ENCODE peak calls at places on chromosomes 7 and 10, in five cellular contexts. J, Z, C, R and M are unnamed samples.

GRCh38 chr7:150924256-150924851 is 53.8 kb downstream of the KCNH2 start:
- DNase-seq in J (no peak), C (no peak), Z (no peak), R (no peak), M (no peak)

GRCh38 chr7:46212425-46213153 is 291.5 kb upstream of the IGFBP3 start:
- DNase-seq in R (no peak), J (no peak), Z (no peak), C (no peak), M (no peak)

GRCh38 chr10:95071107-95071660 is 1.9 kb upstream of the CYP2C8 start:
- DNase-seq in J (no peak), C (no peak), Z (no peak), R (no peak), M (no peak)

GRCh38 chr10:60496181-60496580 is 106.5 kb upstream of the ANK3 start:
- DNase-seq in Z (no peak), J (no peak), C (no peak), R (no peak), M (no peak)

GRCh38 chr10:80917636-80918035 is 379.9 kb downstream of the SH2D4B start:
- DNase-seq in J (no peak), R (no peak), Z (no peak), C (no peak), M (no peak)

GRCh38 chr7:151047979-151048763 is at the start of gene ASIC3:
- DNase-seq in R (no peak), J (no peak), Z (no peak), C (no peak), M (no peak)

GRCh38 chr7:105399043-105399725 is 10.5 kb upstream of the SRPK2 start:
- DNase-seq in C (peak; percentile 41), Z (no peak), R (no peak), J (no peak), M (no peak)

GRCh38 chr10:47326306-47326926 is 4.2 kb downstream of the GDF2 start:
- DNase-seq in C (peak; percentile 61), R (peak; percentile 12), Z (no peak), J (peak; percentile 61), M (no peak)

GRCh38 chr10:3496138-3496537 is 288.9 kb downstream of the KLF6 start:
- DNase-seq in J (no peak), Z (no peak), R (no peak), C (no peak), M (no peak)

GRCh38 chr10:119942973-119943372 is 50.4 kb downstream of the SEC23IP start:
- DNase-seq in J (no peak), R (no peak), C (peak; percentile 6), Z (no peak), M (no peak)

GRCh38 chr7:22394739-22395138 is 37.8 kb upstream of the RAPGEF5 start:
- DNase-seq in R (no peak), Z (no peak), C (no peak), J (no peak), M (no peak)

GRCh38 chr10:1278304-1278703 is 222.1 kb downstream of the WDR37 start:
- DNase-seq in Z (no peak), J (no peak), R (no peak), C (no peak), M (no peak)

GRCh38 chr7:117323877-117324699 is 1.2 kb upstream of the WNT2 start:
- DNase-seq in Z (no peak), J (no peak), R (no peak), C (peak; percentile 4), M (no peak)

GRCh38 chr10:44382981-44383748 is 1.7 kb downstream of the CXCL12 start:
- DNase-seq in R (no peak), C (no peak), Z (no peak), J (no peak), M (peak; percentile 13)

GRCh38 chr10:34121974-34122282 is 693.2 kb downstream of the PARD3 start:
- DNase-seq in R (no peak), J (no peak), C (peak; percentile 87), Z (no peak), M (no peak)

GRCh38 chr10:69360485-69361302 is 56.0 kb downstream of the TACR2 start:
- DNase-seq in C (peak; percentile 100), Z (peak; percentile 86), J (peak; percentile 94), R (peak; percentile 81), M (no peak)

GRCh38 chr7:127252736-127253288 is at the start of gene GRM8:
- DNase-seq in R (peak; percentile 47), Z (no peak), J (no peak), C (peak; percentile 14), M (peak; percentile 46)

DNA sequence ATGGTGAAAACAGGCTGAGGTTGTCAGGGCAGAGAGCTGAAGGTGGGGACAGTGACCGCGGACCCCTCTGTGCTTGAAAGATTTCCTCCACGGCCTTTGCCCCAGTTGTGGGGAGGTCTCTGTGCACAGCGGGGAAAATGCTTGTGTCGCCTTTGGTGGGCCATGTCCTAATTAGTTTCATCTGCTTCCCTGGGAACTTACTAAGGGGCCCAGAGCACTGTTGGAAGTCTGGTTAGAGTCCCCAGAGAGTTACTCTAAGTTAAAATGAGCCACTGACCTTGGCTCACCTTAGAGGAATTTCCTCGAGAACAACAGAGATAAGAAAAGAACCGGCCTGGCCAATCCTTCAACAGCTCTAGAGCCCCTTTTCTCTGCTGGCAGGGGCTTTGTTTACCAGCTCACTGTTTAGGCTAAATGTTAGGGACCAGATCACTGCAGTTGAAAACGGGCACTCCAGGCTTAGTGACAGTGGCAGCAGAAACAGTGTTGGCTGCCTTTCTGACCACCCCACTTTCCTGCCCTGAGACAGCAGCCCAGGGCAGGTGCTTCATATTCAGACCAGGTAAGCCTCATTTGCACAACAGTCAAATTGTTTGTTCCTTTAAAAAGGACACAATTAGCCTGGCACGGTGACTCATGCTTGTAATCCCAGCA is 38.0 kb downstream of the CRCP start:
- DNase-seq in Z (no peak), R (no peak), J (no peak), C (no peak), M (peak; percentile 27)
- H3K36me3 ChIP-seq in Z (no peaks in the 10 kb centered on the region), R (no peaks in the 10 kb centered on the region), J (peaks cover 24% of the 10 kb centered on the region), C (peaks cover 41% of the 10 kb centered on the region), M (peaks cover 43% of the 10 kb centered on the region)

GRCh38 chr7:108515013-108515412 is 10.9 kb downstream of the PNPLA8 start:
- DNase-seq in R (no peak), Z (no peak), C (no peak), J (no peak), M (no peak)

GRCh38 chr7:108517951-108518350 is 8.0 kb downstream of the PNPLA8 start:
- DNase-seq in C (no peak), J (no peak), R (no peak), Z (no peak), M (no peak)

GRCh38 chr7:108511939-108512338 is 14.0 kb downstream of the PNPLA8 start:
- DNase-seq in C (no peak), R (no peak), J (no peak), Z (no peak), M (no peak)

DNA sequence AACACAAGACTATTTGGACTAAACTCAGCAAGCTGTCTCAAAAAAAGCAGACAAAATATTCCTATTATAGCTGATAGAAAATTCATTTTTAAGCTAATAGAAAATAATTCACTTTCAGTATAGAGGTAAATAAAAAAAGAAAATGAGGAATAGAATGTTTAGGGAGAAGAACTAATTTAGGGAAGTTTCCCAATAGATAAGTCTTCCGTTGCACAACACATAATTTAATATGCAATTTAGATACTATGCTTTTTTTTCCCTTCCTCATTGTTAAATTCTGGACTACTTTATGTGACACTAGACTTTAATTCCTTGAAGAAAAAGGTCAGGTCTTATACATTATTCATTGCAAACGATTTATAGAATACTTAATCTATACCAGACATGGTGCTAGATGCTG is 10.3 kb downstream of the PNPLA8 start:
- DNase-seq in C (no peak), Z (no peak), R (no peak), J (no peak), M (no peak)
- H3K36me3 ChIP-seq in C (peaks cover 12% of the 10 kb centered on the region), Z (peaks cover 5% of the 10 kb centered on the region), R (no peaks in the 10 kb centered on the region), J (peaks cover 4% of the 10 kb centered on the region), M (no peaks in the 10 kb centered on the region)

GRCh38 chr7:90383879-90384278 is 19.4 kb upstream of the CLDN12 start:
- DNase-seq in R (no peak), Z (no peak), C (peak; percentile 42), J (no peak), M (no peak)

GRCh38 chr7:90390926-90391325 is 12.3 kb upstream of the CLDN12 start:
- DNase-seq in Z (no peak), C (no peak), J (no peak), R (no peak), M (no peak)

GRCh38 chr7:90391488-90391887 is 11.8 kb upstream of the CLDN12 start:
- DNase-seq in Z (no peak), R (no peak), C (no peak), J (no peak), M (no peak)

GRCh38 chr7:90384433-90384832 is 18.8 kb upstream of the CLDN12 start:
- DNase-seq in Z (no peak), R (no peak), C (peak; percentile 74), J (no peak), M (no peak)

DNA sequence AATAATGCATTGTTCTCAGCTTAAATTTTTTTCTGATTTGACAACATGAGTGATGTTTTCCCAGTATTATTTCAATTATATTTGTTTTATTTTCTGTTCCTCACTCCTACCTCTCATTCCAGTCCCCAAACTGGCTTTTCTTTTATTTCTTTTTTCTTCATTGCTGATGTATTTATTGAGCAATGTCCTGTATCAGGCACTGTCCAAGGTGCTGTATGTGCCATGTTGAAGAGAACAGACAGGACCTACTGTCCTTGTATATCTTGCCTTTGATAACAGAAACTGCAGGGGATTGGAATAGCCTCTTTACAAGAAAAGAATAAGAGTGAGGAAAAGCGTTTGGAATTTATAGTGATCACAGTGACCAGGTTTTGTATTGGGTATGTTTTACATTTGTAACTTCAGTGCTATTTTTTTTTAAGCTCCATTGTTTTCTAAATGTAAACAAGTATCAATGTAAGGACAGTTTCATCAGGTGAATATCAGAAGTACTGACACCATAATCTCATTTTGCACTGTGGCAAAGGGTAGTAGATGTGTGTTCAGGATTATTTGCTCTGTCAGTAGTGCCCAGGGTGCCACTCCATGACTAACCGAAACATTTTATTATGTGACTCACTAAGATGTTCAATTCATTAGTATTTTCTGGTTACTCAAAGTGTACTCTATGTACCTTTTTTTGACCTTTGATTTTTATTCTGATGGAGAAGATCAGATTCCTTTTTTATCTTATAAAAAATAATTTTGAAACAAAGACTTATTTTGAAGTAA is 15.6 kb upstream of the CLDN12 start:
- DNase-seq in R (no peak), Z (no peak), C (peak; percentile 79), J (no peak), M (no peak)
- H3K36me3 ChIP-seq in R (no peaks in the 10 kb centered on the region), Z (peaks cover 6% of the 10 kb centered on the region), C (peaks cover 11% of the 10 kb centered on the region), J (peaks cover 25% of the 10 kb centered on the region), M (no peaks in the 10 kb centered on the region)

DNA sequence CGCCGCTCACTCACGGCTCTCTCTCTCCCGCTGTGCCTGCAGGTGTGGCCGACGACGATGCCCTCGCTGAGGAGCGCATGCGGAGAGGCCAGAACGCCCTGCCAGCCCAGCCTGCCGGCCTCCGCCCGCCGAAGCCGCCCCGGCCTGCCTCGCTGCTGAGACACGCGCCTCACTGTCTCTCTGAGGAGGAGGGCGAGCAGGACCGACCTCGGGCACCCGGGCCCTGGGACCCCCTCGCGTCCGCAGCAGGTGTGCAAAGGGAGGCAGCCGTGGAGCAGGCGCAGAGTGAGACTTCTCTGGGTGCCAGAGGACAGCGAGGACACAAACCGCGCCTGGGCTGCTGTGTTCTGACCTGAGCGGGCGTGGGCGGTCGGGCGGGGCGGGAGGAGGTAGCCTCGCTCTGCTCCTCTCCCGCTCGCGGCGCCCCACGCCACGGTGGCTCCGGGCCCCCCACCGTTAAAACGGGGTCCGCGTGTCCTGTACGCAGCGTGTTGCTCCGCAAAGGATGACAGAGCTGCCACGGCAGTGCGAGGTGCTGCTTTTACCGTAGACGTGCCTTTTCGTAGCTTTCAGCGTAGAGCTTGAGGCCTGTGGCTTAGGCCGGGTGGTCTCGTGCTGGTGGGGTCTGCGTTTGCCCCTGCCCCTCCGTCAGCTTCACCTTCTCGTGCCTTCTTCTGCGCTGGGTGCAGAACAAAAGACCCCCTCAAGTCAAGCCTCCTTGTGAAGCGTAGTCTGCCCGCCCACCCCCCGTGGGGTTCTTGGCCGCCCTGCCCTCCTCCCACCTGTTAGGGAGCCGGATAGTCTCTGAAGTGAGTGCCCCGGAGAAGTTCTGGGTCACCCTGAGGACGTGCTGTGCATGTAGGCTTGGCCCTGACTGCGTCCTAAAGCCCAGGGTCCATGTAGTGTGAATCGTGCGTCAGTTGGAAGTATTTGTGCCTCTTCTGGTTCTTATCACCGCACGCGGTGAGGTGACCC is 73.2 kb downstream of the DNAJB6 start:
- DNase-seq in J (no peak), C (no peak), Z (no peak), R (no peak), M (no peak)
- H3K36me3 ChIP-seq in J (no peaks in the 10 kb centered on the region), C (peaks cover 12% of the 10 kb centered on the region), Z (no peaks in the 10 kb centered on the region), R (no peaks in the 10 kb centered on the region), M (no peaks in the 10 kb centered on the region)